ENCODE peak calls at places on chromosomes 1 and 21, in eight cellular contexts. O, D, C, K, P, B, S and Q are unnamed samples.

GRCh38 chr1:45945426-45945825 is 142.0 kb downstream of the MAST2 start:
- DNase-seq in K (no peak), B (no peak), D (no peak), S (peak), C (no peak), O (no peak), P (no peak), Q (no peak)

GRCh38 chr1:97034651-97035050 is 313.1 kb downstream of the PTBP2 start:
- DNase-seq in C (no peak), S (no peak), O (no peak), P (no peak), B (no peak), D (no peak), K (no peak), Q (no peak)

GRCh38 chr1:9338354-9339250 is 45.9 kb downstream of the SPSB1 start:
- DNase-seq in P (no peak), B (no peak), K (no peak), O (no peak), D (no peak), C (no peak), S (peak), Q (no peak)

GRCh38 chr1:169795687-169796086 is 980 bp upstream of the METTL18 start:
- DNase-seq in D (peak), K (no peak), B (no peak), S (no peak), O (no peak), P (no peak), C (no peak), Q (peak)

GRCh38 chr1:205600085-205600484 is 31.7 kb downstream of the ELK4 start:
- DNase-seq in D (no peak), S (peak), C (no peak), B (no peak), K (no peak), O (no peak), P (no peak), Q (no peak)

GRCh38 chr21:39016740-39017315 is 166.4 kb downstream of the PSMG1 start:
- DNase-seq in S (peak), O (no peak), P (no peak), C (no peak), K (peak), B (no peak), D (no peak), Q (no peak)

GRCh38 chr1:93601686-93602085 is 80.0 kb downstream of the BCAR3 start:
- DNase-seq in P (no peak), C (no peak), D (no peak), B (no peak), K (no peak), S (no peak), O (no peak), Q (no peak)

GRCh38 chr1:51048021-51048420 is 54.0 kb upstream of the C1orf185 start:
- DNase-seq in O (no peak), D (no peak), P (no peak), B (no peak), S (no peak), K (no peak), C (no peak), Q (no peak)

GRCh38 chr1:179080866-179081695 is 789 bp upstream of the TOR3A start:
- DNase-seq in P (peak), C (no peak), D (no peak), K (no peak), S (no peak), B (no peak), O (no peak), Q (peak)